ENCODE peak calls at places on chromosomes 4 and X, in five cellular contexts. Y is omental fat pad, D is sciatic nerve, W is T-cell, V is left ventricle myocardium superior. O is an unnamed sample.

GRCh38 chr4:142705820-142706219 is 140.3 kb downstream of the INPP4B start:
- ATAC-seq in D (no peak), W (no peak), Y (no peak), V (no peak), O (no peak)

GRCh38 chrX:139720136-139720535 is 12.2 kb upstream of the MCF2 start:
- ATAC-seq in Y (no peak), D (no peak), V (no peak), W (no peak), O (no peak)

GRCh38 chrX:21373637-21374162 is 518 bp upstream of the CNKSR2 start:
- ATAC-seq in W (peak; percentile 31), Y (peak; percentile 30), D (peak; percentile 49), V (peak; percentile 31), O (no peak)

GRCh38 chr4:183806341-183806740 is 98.8 kb upstream of the STOX2 start:
- ATAC-seq in Y (no peak), W (no peak), V (peak; percentile 47), D (peak; percentile 13), O (no peak)

GRCh38 chr4:87165886-87166285 is 54.5 kb downstream of the KLHL8 start:
- ATAC-seq in W (no peak), Y (no peak), D (no peak), V (no peak), O (no peak)

GRCh38 chr4:140237616-140238352 is 83.8 kb upstream of the MAML3 start:
- ATAC-seq in D (peak; percentile 93), V (peak; percentile 89), Y (peak; percentile 63), W (no peak), O (peak; percentile 82)

GRCh38 chr4:70930530-70931256 is 28.5 kb downstream of the MOB1B start:
- ATAC-seq in V (no peak), Y (no peak), W (no peak), D (no peak), O (no peak)

GRCh38 chr4:79584902-79585301 is 176.9 kb upstream of the GK2 start:
- ATAC-seq in V (peak; percentile 67), D (no peak), Y (no peak), W (no peak), O (peak; percentile 64)

GRCh38 chr4:65265526-65265925 is 404.8 kb downstream of the EPHA5 start:
- ATAC-seq in D (no peak), Y (no peak), V (no peak), W (no peak), O (no peak)

GRCh38 chrX:45186643-45187026 is 14.0 kb downstream of the DIPK2B start:
- ATAC-seq in Y (no peak), W (peak; percentile 12), D (no peak), V (no peak), O (no peak)

GRCh38 chr4:86043755-86044592 is 315.9 kb downstream of the MAPK10 start:
- ATAC-seq in Y (peak; percentile 54), W (no peak), V (peak; percentile 61), D (peak; percentile 71), O (peak; percentile 62)